ENCODE peak calls at places on chromosomes 5 and 9, in eight cellular contexts. F is right atrium auricular region, W is hepatocyte, U is esophagus squamous epithelium, D is psoas muscle, B is heart right ventricle, P is PC-3, V is body of pancreas. I is an unnamed sample.
A peak's percentile ranks its signal among the peaks of the same experiment; 100 is the strongest.

GRCh38 chr5:73189816-73190451 is 16.9 kb downstream of the TMEM174 start:
- DNase-seq in F (no peak), W (peak; percentile 28), U (no peak), D (no peak), B (no peak), P (no peak), V (peak; percentile 23), I (no peak)

GRCh38 chr9:87280421-87280820 is 217.2 kb upstream of the DAPK1 start:
- DNase-seq in F (no peak), W (no peak), U (no peak), D (no peak), B (no peak), P (no peak), V (no peak), I (no peak)

GRCh38 chr5:12242960-12243888 is 339.0 kb upstream of the CTNND2 start:
- DNase-seq in F (no peak), W (no peak), U (no peak), D (no peak), B (no peak), P (peak; percentile 97), V (no peak), I (no peak)

GRCh38 chr5:116037236-116037822 is 5.1 kb downstream of the ARL14EPL start:
- DNase-seq in F (no peak), W (no peak), U (no peak), D (no peak), B (no peak), P (peak; percentile 42), V (no peak), I (no peak)

GRCh38 chr9:136644593-136645342 is 17.9 kb upstream of the EGFL7 start:
- DNase-seq in F (peak; percentile 82), W (peak; percentile 56), U (no peak), D (peak; percentile 92), B (peak; percentile 92), P (peak; percentile 71), V (no peak), I (peak; percentile 79)

GRCh38 chr5:104977530-104977929 is 1414.9 kb upstream of the NUDT12 start:
- DNase-seq in F (no peak), W (peak; percentile 22), U (no peak), D (no peak), B (no peak), P (peak; percentile 18), V (no peak), I (no peak)

GRCh38 chr5:6480133-6481051 is 31.7 kb downstream of the UBE2QL1 start:
- DNase-seq in F (no peak), W (no peak), U (no peak), D (no peak), B (no peak), P (peak; percentile 27), V (no peak), I (no peak)

GRCh38 chr5:164091836-164092235 is 586.4 kb downstream of the MAT2B start:
- DNase-seq in F (no peak), W (no peak), U (no peak), D (no peak), B (no peak), P (no peak), V (no peak), I (no peak)

GRCh38 chr9:27353405-27354229 is 56.7 kb upstream of the EQTN start:
- DNase-seq in F (no peak), W (no peak), U (no peak), D (peak; percentile 80), B (no peak), P (no peak), V (peak; percentile 23), I (no peak)

GRCh38 chr5:77850536-77851228 is 74.5 kb upstream of the TBCA start:
- DNase-seq in F (no peak), W (no peak), U (no peak), D (no peak), B (no peak), P (no peak), V (no peak), I (no peak)

GRCh38 chr9:89879276-89879675 is 274.5 kb downstream of the GADD45G start:
- DNase-seq in F (peak; percentile 58), W (no peak), U (no peak), D (no peak), B (no peak), P (no peak), V (no peak), I (no peak)

GRCh38 chr5:128228506-128228905 is 144.9 kb downstream of the SLC12A2 start:
- DNase-seq in F (no peak), W (no peak), U (no peak), D (no peak), B (no peak), P (peak; percentile 75), V (no peak), I (no peak)

GRCh38 chr9:89668216-89668867 is 63.5 kb downstream of the GADD45G start:
- DNase-seq in F (no peak), W (no peak), U (no peak), D (no peak), B (no peak), P (no peak), V (no peak), I (no peak)

GRCh38 chr5:1161832-1162229 is 39.6 kb upstream of the SLC6A19 start:
- DNase-seq in F (no peak), W (no peak), U (no peak), D (no peak), B (peak; percentile 83), P (peak; percentile 81), V (peak; percentile 88), I (peak; percentile 56)

GRCh38 chr5:132485641-132486317 is 4.8 kb downstream of the IRF1 start:
- DNase-seq in F (peak; percentile 55), W (no peak), U (no peak), D (no peak), B (no peak), P (no peak), V (no peak), I (no peak)

GRCh38 chr5:103834216-103834615 is 271.6 kb upstream of the NUDT12 start:
- DNase-seq in F (no peak), W (no peak), U (no peak), D (no peak), B (no peak), P (no peak), V (no peak), I (no peak)

GRCh38 chr5:181163487-181164075 is 16.2 kb downstream of the OR2V2 start:
- DNase-seq in F (no peak), W (no peak), U (no peak), D (no peak), B (no peak), P (no peak), V (no peak), I (no peak)

GRCh38 chr5:1564182-1564748 is 40.5 kb upstream of the LPCAT1 start:
- DNase-seq in F (peak; percentile 70), W (no peak), U (no peak), D (no peak), B (no peak), P (peak; percentile 85), V (no peak), I (no peak)

GRCh38 chr5:145243016-145243415 is 592.1 kb downstream of the PRELID2 start:
- DNase-seq in F (no peak), W (no peak), U (no peak), D (no peak), B (no peak), P (no peak), V (no peak), I (no peak)

GRCh38 chr5:132449060-132449459 is 41.5 kb downstream of the IRF1 start:
- DNase-seq in F (no peak), W (no peak), U (no peak), D (no peak), B (no peak), P (no peak), V (no peak), I (no peak)

GRCh38 chr9:129840024-129840423 is 4.8 kb downstream of the USP20 start:
- DNase-seq in F (no peak), W (no peak), U (no peak), D (no peak), B (no peak), P (no peak), V (no peak), I (no peak)

GRCh38 chr5:150136841-150137167 is 18.8 kb downstream of the PDGFRB start:
- DNase-seq in F (no peak), W (no peak), U (no peak), D (no peak), B (peak; percentile 10), P (no peak), V (no peak), I (no peak)

DNA sequence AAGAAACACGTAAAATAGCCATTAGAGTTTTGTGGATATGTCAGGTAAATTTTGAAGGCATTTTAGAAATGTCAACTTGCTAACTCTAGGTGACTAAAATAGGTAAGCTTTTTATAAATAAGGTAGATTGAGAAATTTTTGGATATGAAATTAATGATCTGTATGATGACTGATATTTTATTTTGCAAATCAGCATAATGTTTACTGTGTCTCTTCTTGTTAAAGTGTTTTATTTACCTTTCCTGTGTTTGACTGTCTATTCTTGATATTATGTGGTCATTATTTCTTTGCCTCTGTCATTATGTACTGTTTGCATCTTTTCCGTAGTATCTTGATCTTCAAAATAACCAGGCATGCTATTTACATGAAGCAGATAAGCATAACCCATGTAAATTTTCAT is 58.4 kb downstream of the ZCCHC7 start:
- DNase-seq in F (no peak), W (no peak), U (no peak), D (no peak), B (no peak), P (no peak), V (no peak), I (no peak)
- TF ChIP-seq CTCF in F (no peak), W (no peak), U (no peak), D (no peak), B (no peak), P (no peak), V (no peak), I (no peak)

DNA sequence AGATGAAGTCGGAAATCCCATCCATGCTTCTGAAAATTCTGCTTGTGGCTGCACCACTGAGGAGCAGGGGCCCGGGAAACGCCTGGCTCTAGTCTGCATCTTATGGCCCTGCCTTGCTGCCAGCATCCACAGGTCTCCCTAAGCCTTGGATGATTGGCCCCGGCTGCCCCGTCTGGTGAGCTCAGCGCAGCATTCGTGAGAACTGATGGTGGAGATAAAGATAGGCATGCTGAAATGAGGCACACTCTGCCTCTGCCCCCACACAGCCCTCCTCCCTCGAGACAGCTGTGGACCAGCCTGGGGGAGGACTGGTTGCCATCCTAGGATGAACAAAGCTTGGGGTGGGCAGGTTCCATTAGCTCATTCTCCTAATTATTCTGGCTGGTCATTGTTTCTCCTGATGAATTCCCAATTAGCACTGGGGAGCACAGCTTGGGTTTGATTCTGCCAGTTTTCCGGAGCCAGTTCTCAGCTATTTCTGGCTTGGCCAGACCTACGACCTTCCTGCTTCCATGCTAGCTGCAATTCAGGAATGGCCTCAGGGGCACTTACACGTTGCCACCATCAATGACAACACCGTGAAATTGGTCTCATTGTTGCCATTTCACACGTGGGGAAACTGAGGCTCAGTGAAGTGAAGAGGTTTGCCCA is 62.8 kb upstream of the CPEB4 start:
- DNase-seq in F (no peak), W (peak; percentile 39), U (no peak), D (peak; percentile 75), B (no peak), P (no peak), V (no peak), I (no peak)
- H3K4me1 ChIP-seq in F (no peaks in the 10 kb centered on the region), W (peaks cover 30% of the 10 kb centered on the region), U (peaks cover 55% of the 10 kb centered on the region), D (peaks cover 11% of the 10 kb centered on the region), B (no peaks in the 10 kb centered on the region), P (peaks cover 42% of the 10 kb centered on the region), V (peaks cover 48% of the 10 kb centered on the region), I (peaks cover 14% of the 10 kb centered on the region)

GRCh38 chr9:101388507-101388993 is 3.7 kb upstream of the BAAT start:
- DNase-seq in F (no peak), W (no peak), U (no peak), D (no peak), B (no peak), P (peak; percentile 21), V (no peak), I (no peak)
- TF ChIP-seq CTCF in F (no peak), W (peak; percentile 34), U (no peak), D (no peak), B (no peak), P (peak; percentile 36), V (peak; percentile 24), I (no peak)

GRCh38 chr5:111004291-111004690 is 67.2 kb upstream of the TSLP start:
- DNase-seq in F (no peak), W (no peak), U (no peak), D (no peak), B (no peak), P (no peak), V (no peak), I (no peak)
- H3K4me1 ChIP-seq in F (no peaks in the 10 kb centered on the region), W (no peaks in the 10 kb centered on the region), U (no peaks in the 10 kb centered on the region), D (no peaks in the 10 kb centered on the region), B (no peaks in the 10 kb centered on the region), P (no peaks in the 10 kb centered on the region), V (no peaks in the 10 kb centered on the region), I (no peaks in the 10 kb centered on the region)

I was measured in mucosa of descending colon.